ENCODE peak calls at places on chromosomes 1 and 21, in four cellular contexts. S is IMR-90, U is H9, N is H1. M is an unnamed sample.

GRCh38 chr21:43209575-43210453 is 41.0 kb downstream of the CRYAA start:
- DNase-seq in U (peak; percentile 21), N (no peak), S (peak; percentile 81), M (no peak)

GRCh38 chr1:169364948-169365347 is 2.6 kb downstream of the NME7 start:
- DNase-seq in U (no peak), S (no peak), N (no peak), M (no peak)

GRCh38 chr1:111515291-111516007 is 12.0 kb upstream of the ADORA3 start:
- DNase-seq in S (peak; percentile 54), N (no peak), U (peak; percentile 34), M (no peak)

GRCh38 chr1:21586926-21587601 is 77.8 kb downstream of the ALPL start:
- DNase-seq in N (no peak), U (peak; percentile 65), S (peak; percentile 91), M (peak; percentile 67)

GRCh38 chr1:61301824-61302652 is 219.7 kb downstream of the NFIA start:
- DNase-seq in S (peak; percentile 80), U (no peak), N (no peak), M (no peak)

GRCh38 chr1:201610806-201611205 is 71.9 kb downstream of the NAV1 start:
- DNase-seq in N (no peak), S (no peak), U (no peak), M (no peak)

GRCh38 chr21:45415188-45415942 is 10.4 kb downstream of the COL18A1 start:
- DNase-seq in U (no peak), N (no peak), S (no peak), M (no peak)

GRCh38 chr21:37153193-37153934 is 80.3 kb downstream of the TTC3 start:
- DNase-seq in U (no peak), N (no peak), S (peak; percentile 88), M (no peak)

GRCh38 chr1:17759114-17759513 is 4.0 kb downstream of the ACTL8 start:
- DNase-seq in N (peak; percentile 71), U (no peak), S (no peak), M (peak; percentile 31)

GRCh38 chr1:226223157-226223785 is at the start of gene MIXL1:
- DNase-seq in U (peak; percentile 66), S (no peak), N (peak; percentile 76), M (peak; percentile 95)

GRCh38 chr1:30023300-30024022 is 699.9 kb downstream of the MATN1 start:
- DNase-seq in S (no peak), N (no peak), U (no peak), M (no peak)

GRCh38 chr1:10586125-10586524 is 111.4 kb downstream of the PEX14 start:
- DNase-seq in N (no peak), U (no peak), S (no peak), M (no peak)

GRCh38 chr1:53416264-53416663 is 42.9 kb upstream of the DMRTB1 start:
- DNase-seq in S (no peak), U (no peak), N (no peak), M (no peak)

GRCh38 chr1:19811206-19811851 is 3.8 kb downstream of the RNF186 start:
- DNase-seq in S (peak; percentile 49), U (peak; percentile 72), N (peak; percentile 75), M (peak; percentile 72)

GRCh38 chr1:179809506-179810366 is 66.6 kb downstream of the FAM163A start:
- DNase-seq in N (peak; percentile 81), U (peak; percentile 84), S (peak; percentile 78), M (peak; percentile 85)

GRCh38 chr21:41234574-41234973 is 66.6 kb downstream of the BACE2 start:
- DNase-seq in S (no peak), N (no peak), U (no peak), M (no peak)

GRCh38 chr21:45420061-45420521 is 15.1 kb downstream of the COL18A1 start:
- DNase-seq in S (no peak), U (no peak), N (no peak), M (no peak)

GRCh38 chr1:18951818-18952391 is 4.6 kb downstream of the IFFO2 start:
- DNase-seq in N (no peak), U (no peak), S (no peak), M (no peak)

GRCh38 chr1:35460796-35461195 is 96.4 kb downstream of the KIAA0319L start:
- DNase-seq in S (no peak), N (no peak), U (no peak), M (no peak)

GRCh38 chr1:57222307-57222706 is 201.6 kb downstream of the DAB1 start:
- DNase-seq in S (no peak), U (no peak), N (no peak), M (no peak)

GRCh38 chr21:21712761-21713558 is 714.8 kb downstream of the NCAM2 start:
- DNase-seq in U (no peak), S (peak; percentile 62), N (no peak), M (no peak)

GRCh38 chr1:11783556-11783955 is 21.6 kb downstream of the C1orf167 start:
- DNase-seq in S (no peak), N (no peak), U (no peak), M (no peak)

GRCh38 chr1:240027059-240027462 is 64.6 kb upstream of the FMN2 start:
- DNase-seq in U (no peak), S (peak; percentile 67), N (peak; percentile 57), M (peak; percentile 57)

GRCh38 chr1:165355221-165355976 is 1.1 kb downstream of the LMX1A start:
- DNase-seq in U (peak; percentile 59), S (no peak), N (peak; percentile 69), M (peak; percentile 50)
- H2AK5ac ChIP-seq in U (no peak overlapping the region), S (no peak overlapping the region), N (no peak overlapping the region), M (no peak overlapping the region)

GRCh38 chr1:41735587-41736290 is 183.0 kb downstream of the HIVEP3 start:
- DNase-seq in N (no peak), U (no peak), S (no peak), M (peak; percentile 13)
- H3K4me1 ChIP-seq in N (no peaks in the 10 kb centered on the region), U (no peaks in the 10 kb centered on the region), S (peaks cover 14% of the 10 kb centered on the region), M (no peaks in the 10 kb centered on the region)

DNA sequence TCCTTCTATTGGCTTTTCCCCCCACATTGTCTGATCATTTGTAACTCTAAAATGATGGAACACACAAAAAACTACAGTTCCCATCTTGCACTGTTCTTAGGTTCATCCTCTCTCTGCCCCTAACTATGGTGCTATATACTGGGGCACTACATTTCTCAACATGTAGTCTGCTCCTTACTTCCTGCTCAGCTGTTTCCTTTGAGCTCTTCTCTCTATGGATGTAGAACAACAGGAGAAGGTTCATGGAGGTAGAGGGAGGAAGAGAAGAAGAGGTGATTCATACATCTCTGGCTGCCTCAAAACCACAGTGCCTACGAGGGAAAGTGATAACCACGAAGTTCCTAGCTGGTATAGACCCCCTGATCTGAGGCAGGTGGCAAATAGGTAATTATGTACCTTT is 7.0 kb upstream of the C1orf146 start:
- DNase-seq in N (no peak), U (no peak), S (peak; percentile 64), M (no peak)
- H3K56ac ChIP-seq in N (no peak overlapping the region), U (no peak overlapping the region), S (no peak overlapping the region), M (no peak overlapping the region)

GRCh38 chr1:37150986-37151385 is 116.7 kb upstream of the GRIK3 start:
- DNase-seq in U (no peak), S (no peak), N (no peak), M (no peak)

GRCh38 chr1:37147906-37148305 is 113.6 kb upstream of the GRIK3 start:
- DNase-seq in U (no peak), N (no peak), S (no peak), M (no peak)

GRCh38 chr1:37147397-37147831 is 113.1 kb upstream of the GRIK3 start:
- DNase-seq in S (no peak), N (no peak), U (no peak), M (no peak)

GRCh38 chr1:37151789-37152188 is 117.5 kb upstream of the GRIK3 start:
- DNase-seq in S (no peak), N (no peak), U (no peak), M (no peak)

GRCh38 chr1:37149296-37149695 is 115.0 kb upstream of the GRIK3 start:
- DNase-seq in S (no peak), U (no peak), N (no peak), M (no peak)
- H2AK5ac ChIP-seq in S (no peak overlapping the region), U (no peak overlapping the region), N (no peak overlapping the region), M (no peak overlapping the region)

GRCh38 chr1:116380499-116381316 is 7.7 kb downstream of the ATP1A1 start:
- DNase-seq in N (no peak), S (no peak), U (no peak), M (no peak)
- H3K4me1 ChIP-seq in N (peaks cover 8% of the 10 kb centered on the region), S (peaks cover 17% of the 10 kb centered on the region), U (peaks cover 6% of the 10 kb centered on the region), M (peaks cover 23% of the 10 kb centered on the region)

GRCh38 chr1:237471377-237471776 is 419.3 kb downstream of the ZP4 start:
- DNase-seq in U (no peak), N (no peak), S (no peak), M (no peak)
- H3K56ac ChIP-seq in U (no peak overlapping the region), N (no peak overlapping the region), S (no peak overlapping the region), M (no peak overlapping the region)

DNA sequence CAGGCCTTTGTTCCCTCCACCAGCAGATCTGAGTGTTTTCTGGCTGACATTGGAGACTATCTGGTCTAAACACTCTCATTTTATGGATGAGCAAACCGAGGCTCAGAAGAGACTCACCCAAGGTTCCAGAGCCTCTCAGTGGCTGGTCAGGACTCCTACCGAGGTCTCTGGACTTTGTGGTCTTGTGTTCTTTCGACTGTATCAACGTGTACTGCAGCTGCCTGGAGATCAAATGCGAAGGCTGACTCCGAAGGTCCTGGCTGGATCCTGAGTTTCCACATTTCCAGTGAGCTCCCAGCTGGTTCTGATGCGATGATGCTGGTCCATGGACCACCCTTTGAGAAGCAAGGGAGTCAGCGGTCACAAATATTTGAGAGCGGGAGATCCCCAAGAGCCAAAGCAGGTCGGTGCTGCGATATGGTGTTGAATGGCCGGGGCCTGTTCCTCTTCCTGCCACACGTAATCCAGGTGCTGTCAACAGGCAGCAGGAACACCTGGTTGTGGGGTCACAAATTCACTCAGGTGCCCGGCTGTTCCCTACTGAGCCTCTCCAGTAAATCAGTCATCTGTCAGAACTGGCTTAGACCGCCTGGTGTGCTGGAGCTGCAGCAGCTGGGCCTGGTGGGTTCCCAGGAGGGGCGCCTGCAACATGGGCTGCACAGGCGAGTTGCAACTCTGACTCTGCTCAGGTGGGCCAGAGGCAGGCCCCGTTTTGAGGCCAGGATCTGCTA is 94.8 kb upstream of the USP24 start:
- DNase-seq in U (no peak), N (no peak), S (no peak), M (no peak)
- H2AK5ac ChIP-seq in U (no peak overlapping the region), N (no peak overlapping the region), S (peak overlapping the region; percentile 95), M (no peak overlapping the region)

GRCh38 chr1:237834048-237834447 is 56.7 kb downstream of the ZP4 start:
- DNase-seq in S (no peak), U (no peak), N (no peak), M (no peak)

GRCh38 chr1:237838320-237838719 is 52.4 kb downstream of the ZP4 start:
- DNase-seq in U (no peak), N (no peak), S (no peak), M (no peak)

GRCh38 chr1:237832803-237833202 is 57.9 kb downstream of the ZP4 start:
- DNase-seq in U (no peak), N (no peak), S (no peak), M (peak; percentile 20)
- H3K4me1 ChIP-seq in U (peaks cover 4% of the 10 kb centered on the region), N (peaks cover 2% of the 10 kb centered on the region), S (no peaks in the 10 kb centered on the region), M (no peaks in the 10 kb centered on the region)

M was measured in mesendoderm.